ENCODE peak calls at places on chromosomes 7 and 10, in ten cellular contexts. I is activated CD4-positive, alpha-beta T cell treated with anti-CD3 and anti-CD28 coated beads for 24 hours; U is activated naive CD4-positive, alpha-beta T cell treated with Interleukin-2 at 50 U/mL for 16 hours; G is ureter; A is NCI-H1092 treated with DMSO at 0.1 percent for 48 hours; R is NCI-H345; L is HCT116; S is kidney glomerular epithelial cell; D is activated CD4-positive, CD25-positive, alpha-beta regulatory T cell; Z is natural killer cell. O is an unnamed sample.

GRCh38 chr10:2978111-2978510 is 89.2 kb upstream of the PFKP start:
- DNase-seq in R (peak), S (peak), D (no peak), A (peak), G (no peak), I (no peak), Z (no peak), L (peak), U (no peak), O (no peak)

GRCh38 chr7:29935111-29935510 is 54.5 kb downstream of the SCRN1 start:
- DNase-seq in D (no peak), A (no peak), I (no peak), S (peak), Z (no peak), L (no peak), U (no peak), G (no peak), R (no peak), O (no peak)

GRCh38 chr7:101172854-101173751 is 7.0 kb downstream of the NAT16 start:
- DNase-seq in S (peak), R (peak), I (no peak), A (peak), Z (no peak), U (peak), L (no peak), G (peak), D (no peak), O (no peak)

GRCh38 chr7:67406941-67407340 is 410.3 kb downstream of the TYW1 start:
- DNase-seq in G (no peak), U (no peak), L (no peak), S (no peak), A (no peak), D (no peak), Z (no peak), R (peak), I (no peak), O (no peak)

GRCh38 chr7:114910787-114911186 is 11.1 kb upstream of the MDFIC start:
- DNase-seq in R (no peak), A (no peak), I (no peak), L (no peak), G (no peak), U (no peak), Z (no peak), D (no peak), S (no peak), O (no peak)

GRCh38 chr10:104049497-104050250 is 36.0 kb downstream of the COL17A1 start:
- DNase-seq in Z (no peak), U (no peak), S (peak), I (no peak), A (no peak), G (no peak), D (no peak), R (no peak), L (peak), O (no peak)

GRCh38 chr7:519429-519973 is at the start of gene PDGFA:
- DNase-seq in S (peak), L (no peak), D (no peak), A (peak), Z (no peak), R (peak), G (no peak), U (peak), I (no peak), O (no peak)

GRCh38 chr7:57404343-57404966 is 45.5 kb upstream of the ZNF716 start:
- DNase-seq in A (no peak), L (no peak), G (no peak), U (no peak), Z (no peak), S (no peak), I (no peak), D (no peak), R (no peak), O (no peak)

GRCh38 chr10:124083740-124084397 is 9.5 kb downstream of the CHST15 start:
- DNase-seq in S (no peak), G (no peak), D (no peak), A (no peak), R (no peak), L (no peak), Z (no peak), I (no peak), U (no peak), O (no peak)

GRCh38 chr7:46932656-46933424 is 649.1 kb downstream of the TNS3 start:
- DNase-seq in D (no peak), G (peak), L (no peak), S (no peak), A (no peak), R (no peak), Z (no peak), U (no peak), I (no peak), O (no peak)

GRCh38 chr10:99766282-99766681 is 16.2 kb upstream of the ABCC2 start:
- DNase-seq in Z (peak), R (no peak), L (no peak), I (no peak), A (no peak), D (no peak), S (no peak), G (no peak), U (no peak), O (no peak)

GRCh38 chr10:32073676-32074075 is 17.5 kb upstream of the KIF5B start:
- DNase-seq in G (no peak), D (no peak), I (no peak), U (no peak), R (no peak), Z (no peak), L (no peak), A (no peak), S (no peak), O (no peak)

GRCh38 chr7:106119719-106120118 is 7.6 kb upstream of the SYPL1 start:
- DNase-seq in U (no peak), L (no peak), G (no peak), Z (no peak), A (no peak), D (no peak), I (no peak), R (no peak), S (no peak), O (no peak)

GRCh38 chr7:139853576-139854511 is 24.8 kb downstream of the TBXAS1 start:
- DNase-seq in L (no peak), R (no peak), U (no peak), D (no peak), A (no peak), Z (no peak), G (peak), I (no peak), S (no peak), O (no peak)

GRCh38 chr7:156640257-156640948 is at the start of gene RNF32:
- DNase-seq in U (peak), S (peak), D (peak), G (peak), A (peak), R (peak), Z (peak), I (peak), L (peak), O (peak)

GRCh38 chr10:95408931-95409873 is 118.4 kb upstream of the PDLIM1 start:
- DNase-seq in L (no peak), G (no peak), A (no peak), R (no peak), S (no peak), D (no peak), Z (no peak), U (no peak), I (no peak), O (no peak)

GRCh38 chr7:47945261-47946015 is 2.8 kb downstream of the PKD1L1 start:
- DNase-seq in G (peak), D (peak), U (peak), R (peak), A (peak), S (peak), L (peak), I (peak), Z (peak), O (peak)

GRCh38 chr7:45173596-45174327 is 16.2 kb downstream of the RAMP3 start:
- DNase-seq in S (no peak), A (no peak), L (no peak), U (no peak), I (no peak), D (no peak), G (no peak), R (no peak), Z (no peak), O (no peak)

GRCh38 chr7:45893996-45894664 is 5.8 kb downstream of the IGFBP1 start:
- DNase-seq in S (no peak), I (no peak), L (no peak), R (no peak), G (no peak), U (no peak), A (no peak), D (no peak), Z (no peak), O (no peak)

GRCh38 chr10:123870260-123870659 is 21.3 kb downstream of the CPXM2 start:
- DNase-seq in U (no peak), S (peak), D (no peak), Z (no peak), L (no peak), A (no peak), R (no peak), I (no peak), G (no peak), O (no peak)

GRCh38 chr10:24415455-24416169 is 206.7 kb downstream of the KIAA1217 start:
- DNase-seq in L (no peak), S (no peak), U (no peak), D (no peak), Z (no peak), I (no peak), R (no peak), A (no peak), G (peak), O (no peak)

GRCh38 chr7:135320277-135320676 is 86.6 kb downstream of the STRA8 start:
- DNase-seq in Z (no peak), S (peak), I (no peak), R (peak), L (no peak), D (no peak), A (peak), G (peak), U (no peak), O (no peak)

GRCh38 chr7:140342732-140343514 is 55.4 kb downstream of the SLC37A3 start:
- DNase-seq in U (no peak), S (no peak), D (no peak), L (peak), I (no peak), Z (no peak), G (no peak), R (peak), A (peak), O (no peak)

GRCh38 chr10:79266092-79266491 is 81.2 kb upstream of the PPIF start:
- DNase-seq in L (no peak), I (no peak), Z (no peak), S (no peak), R (no peak), G (no peak), U (no peak), A (no peak), D (no peak), O (no peak)

GRCh38 chr7:134530460-134530859 is 3.1 kb downstream of the AKR1B10 start:
- DNase-seq in A (no peak), I (no peak), L (no peak), D (no peak), S (no peak), Z (no peak), R (no peak), U (no peak), G (no peak), O (no peak)

GRCh38 chr7:28433604-28434254 is 21.4 kb downstream of the CREB5 start:
- DNase-seq in U (no peak), L (no peak), R (peak), I (no peak), S (peak), Z (no peak), G (no peak), D (no peak), A (no peak), O (no peak)

GRCh38 chr10:22461891-22462290 is 116.6 kb downstream of the SPAG6 start:
- DNase-seq in D (no peak), R (no peak), Z (no peak), L (no peak), A (no peak), G (no peak), I (no peak), U (no peak), S (no peak), O (no peak)

GRCh38 chr10:22850541-22850940 is 77.3 kb upstream of the ARMC3 start:
- DNase-seq in S (no peak), D (no peak), L (no peak), R (no peak), I (no peak), A (no peak), Z (no peak), U (no peak), G (no peak), O (no peak)

GRCh38 chr10:133307776-133308430 is 769 bp downstream of the TUBGCP2 start:
- DNase-seq in G (peak), D (peak), Z (peak), L (no peak), R (peak), I (peak), S (peak), U (peak), A (peak), O (peak)

GRCh38 chr10:126398924-126399323 is 10.6 kb upstream of the ADAM12 start:
- DNase-seq in I (no peak), G (no peak), S (no peak), R (no peak), Z (no peak), L (no peak), D (no peak), U (no peak), A (no peak), O (no peak)

GRCh38 chr10:31619410-31620095 is 300.5 kb downstream of the ZEB1 start:
- DNase-seq in D (no peak), G (no peak), S (no peak), I (no peak), Z (no peak), U (no peak), A (no peak), R (no peak), L (no peak), O (no peak)

GRCh38 chr7:134920026-134920758 is 66.1 kb upstream of the AGBL3 start:
- DNase-seq in G (no peak), L (no peak), A (no peak), U (no peak), R (no peak), I (no peak), S (peak), Z (no peak), D (no peak), O (no peak)

GRCh38 chr7:45102785-45103712 is 8.4 kb downstream of the TBRG4 start:
- DNase-seq in D (no peak), A (no peak), S (no peak), R (no peak), U (no peak), I (no peak), Z (no peak), L (no peak), G (no peak), O (no peak)

O was measured in type B pancreatic cell.